ENCODE peak calls at places on chromosomes 2 and 18, in six cellular contexts. One of them, this sample, is unnamed.

GRCh38 chr2:219274392-219274921 is 4.7 kb upstream of the DNAJB2 start:
- DNase-seq in stimulated activated CD4-positive, alpha-beta T cell treated with anti-CD3 and anti-CD28 coated beads, Interleukin-1b, Interleukin-23, amount 100 ng/mL, for 24 hours: no peak
- DNase-seq in fibroblast of lung: peak; percentile 89
- DNase-seq in IMR-90: peak; percentile 81
- DNase-seq in ACHN: peak; percentile 95
- DNase-seq in NCI-H345: no peak
- DNase-seq in this sample: peak; percentile 86

GRCh38 chr18:45058076-45058475 is 377.4 kb downstream of the SETBP1 start:
- DNase-seq in stimulated activated CD4-positive, alpha-beta T cell treated with anti-CD3 and anti-CD28 coated beads, Interleukin-1b, Interleukin-23, amount 100 ng/mL, for 24 hours: no peak
- DNase-seq in fibroblast of lung: no peak
- DNase-seq in IMR-90: no peak
- DNase-seq in ACHN: no peak
- DNase-seq in NCI-H345: no peak
- DNase-seq in this sample: no peak

GRCh38 chr2:56448999-56449431 is 265.2 kb downstream of the CCDC85A start:
- DNase-seq in stimulated activated CD4-positive, alpha-beta T cell treated with anti-CD3 and anti-CD28 coated beads, Interleukin-1b, Interleukin-23, amount 100 ng/mL, for 24 hours: no peak
- DNase-seq in fibroblast of lung: peak; percentile 26
- DNase-seq in IMR-90: no peak
- DNase-seq in ACHN: peak; percentile 97
- DNase-seq in NCI-H345: no peak
- DNase-seq in this sample: peak; percentile 11

GRCh38 chr2:39660612-39661196 is 5.0 kb upstream of the TMEM178A start:
- DNase-seq in stimulated activated CD4-positive, alpha-beta T cell treated with anti-CD3 and anti-CD28 coated beads, Interleukin-1b, Interleukin-23, amount 100 ng/mL, for 24 hours: no peak
- DNase-seq in fibroblast of lung: peak; percentile 31
- DNase-seq in IMR-90: no peak
- DNase-seq in ACHN: no peak
- DNase-seq in NCI-H345: no peak
- DNase-seq in this sample: no peak

GRCh38 chr18:45671366-45671765 is 52.6 kb upstream of the SLC14A1 start:
- DNase-seq in stimulated activated CD4-positive, alpha-beta T cell treated with anti-CD3 and anti-CD28 coated beads, Interleukin-1b, Interleukin-23, amount 100 ng/mL, for 24 hours: no peak
- DNase-seq in fibroblast of lung: peak; percentile 13
- DNase-seq in IMR-90: no peak
- DNase-seq in ACHN: no peak
- DNase-seq in NCI-H345: no peak
- DNase-seq in this sample: no peak

GRCh38 chr2:16069933-16070647 is 129.7 kb downstream of the MYCN start:
- DNase-seq in stimulated activated CD4-positive, alpha-beta T cell treated with anti-CD3 and anti-CD28 coated beads, Interleukin-1b, Interleukin-23, amount 100 ng/mL, for 24 hours: no peak
- DNase-seq in fibroblast of lung: no peak
- DNase-seq in IMR-90: no peak
- DNase-seq in ACHN: no peak
- DNase-seq in NCI-H345: no peak
- DNase-seq in this sample: no peak

GRCh38 chr2:85862426-85862825 is 26.4 kb downstream of the ST3GAL5 start:
- DNase-seq in stimulated activated CD4-positive, alpha-beta T cell treated with anti-CD3 and anti-CD28 coated beads, Interleukin-1b, Interleukin-23, amount 100 ng/mL, for 24 hours: no peak
- DNase-seq in fibroblast of lung: peak; percentile 64
- DNase-seq in IMR-90: peak; percentile 72
- DNase-seq in ACHN: no peak
- DNase-seq in NCI-H345: no peak
- DNase-seq in this sample: no peak

GRCh38 chr2:32061973-32062861 is 1.1 kb upstream of the SPAST start:
- DNase-seq in stimulated activated CD4-positive, alpha-beta T cell treated with anti-CD3 and anti-CD28 coated beads, Interleukin-1b, Interleukin-23, amount 100 ng/mL, for 24 hours: no peak
- DNase-seq in fibroblast of lung: peak; percentile 61
- DNase-seq in IMR-90: peak; percentile 19
- DNase-seq in ACHN: peak; percentile 78
- DNase-seq in NCI-H345: peak; percentile 55
- DNase-seq in this sample: peak; percentile 28

GRCh38 chr18:2547477-2548087 is 23.7 kb downstream of the METTL4 start:
- DNase-seq in stimulated activated CD4-positive, alpha-beta T cell treated with anti-CD3 and anti-CD28 coated beads, Interleukin-1b, Interleukin-23, amount 100 ng/mL, for 24 hours: no peak
- DNase-seq in fibroblast of lung: peak; percentile 50
- DNase-seq in IMR-90: peak; percentile 71
- DNase-seq in ACHN: peak; percentile 46
- DNase-seq in NCI-H345: peak; percentile 20
- DNase-seq in this sample: peak; percentile 50

GRCh38 chr2:19542796-19543195 is 184.4 kb upstream of the OSR1 start:
- DNase-seq in stimulated activated CD4-positive, alpha-beta T cell treated with anti-CD3 and anti-CD28 coated beads, Interleukin-1b, Interleukin-23, amount 100 ng/mL, for 24 hours: no peak
- DNase-seq in fibroblast of lung: peak; percentile 28
- DNase-seq in IMR-90: no peak
- DNase-seq in ACHN: no peak
- DNase-seq in NCI-H345: no peak
- DNase-seq in this sample: peak; percentile 13

GRCh38 chr2:171712051-171712450 is 24.8 kb downstream of the DYNC1I2 start:
- DNase-seq in stimulated activated CD4-positive, alpha-beta T cell treated with anti-CD3 and anti-CD28 coated beads, Interleukin-1b, Interleukin-23, amount 100 ng/mL, for 24 hours: no peak
- DNase-seq in fibroblast of lung: peak; percentile 86
- DNase-seq in IMR-90: peak; percentile 92
- DNase-seq in ACHN: peak; percentile 42
- DNase-seq in NCI-H345: no peak
- DNase-seq in this sample: peak; percentile 89

GRCh38 chr2:164205347-164205746 is 415.9 kb downstream of the GRB14 start:
- DNase-seq in stimulated activated CD4-positive, alpha-beta T cell treated with anti-CD3 and anti-CD28 coated beads, Interleukin-1b, Interleukin-23, amount 100 ng/mL, for 24 hours: no peak
- DNase-seq in fibroblast of lung: peak; percentile 78
- DNase-seq in IMR-90: peak; percentile 80
- DNase-seq in ACHN: no peak
- DNase-seq in NCI-H345: no peak
- DNase-seq in this sample: peak; percentile 83

GRCh38 chr18:46623541-46623940 is 33.5 kb downstream of the LOXHD1 start:
- DNase-seq in stimulated activated CD4-positive, alpha-beta T cell treated with anti-CD3 and anti-CD28 coated beads, Interleukin-1b, Interleukin-23, amount 100 ng/mL, for 24 hours: no peak
- DNase-seq in fibroblast of lung: no peak
- DNase-seq in IMR-90: no peak
- DNase-seq in ACHN: no peak
- DNase-seq in NCI-H345: no peak
- DNase-seq in this sample: no peak

GRCh38 chr2:43984533-43984932 is 11.3 kb downstream of the LRPPRC start:
- DNase-seq in stimulated activated CD4-positive, alpha-beta T cell treated with anti-CD3 and anti-CD28 coated beads, Interleukin-1b, Interleukin-23, amount 100 ng/mL, for 24 hours: no peak
- DNase-seq in fibroblast of lung: no peak
- DNase-seq in IMR-90: no peak
- DNase-seq in ACHN: no peak
- DNase-seq in NCI-H345: no peak
- DNase-seq in this sample: no peak

GRCh38 chr2:18731661-18732060 is 142.3 kb upstream of the NT5C1B start:
- DNase-seq in stimulated activated CD4-positive, alpha-beta T cell treated with anti-CD3 and anti-CD28 coated beads, Interleukin-1b, Interleukin-23, amount 100 ng/mL, for 24 hours: no peak
- DNase-seq in fibroblast of lung: no peak
- DNase-seq in IMR-90: no peak
- DNase-seq in ACHN: no peak
- DNase-seq in NCI-H345: no peak
- DNase-seq in this sample: no peak

GRCh38 chr18:3932285-3932684 is 482.3 kb downstream of the TGIF1 start:
- DNase-seq in stimulated activated CD4-positive, alpha-beta T cell treated with anti-CD3 and anti-CD28 coated beads, Interleukin-1b, Interleukin-23, amount 100 ng/mL, for 24 hours: no peak
- DNase-seq in fibroblast of lung: no peak
- DNase-seq in IMR-90: no peak
- DNase-seq in ACHN: no peak
- DNase-seq in NCI-H345: no peak
- DNase-seq in this sample: no peak